ENCODE peak calls at places on chromosomes 4 and X, in eight cellular contexts. Y is lung; D is nephron progenitor cell; W is T-cell; B is tibial artery; H is CD8-positive, alpha-beta T cell; J is RPMI8226; P is Right ventricle myocardium inferior. M is an unnamed sample.
A peak's percentile ranks its signal among the peaks of the same experiment; 100 is the strongest.

GRCh38 chrX:39772057-39772832 is 325.5 kb downstream of the BCOR start:
- DNase-seq in Y (no peak), D (peak; percentile 31), W (no peak), B (no peak), H (peak; percentile 57), J (no peak), P (no peak), M (no peak)

GRCh38 chr4:126215759-126216158 is 901.0 kb downstream of the FAT4 start:
- DNase-seq in Y (no peak), D (no peak), W (no peak), B (no peak), H (no peak), J (no peak), P (no peak), M (no peak)

GRCh38 chrX:130702867-130703707 is 199.9 kb downstream of the ENOX2 start:
- DNase-seq in Y (no peak), D (no peak), W (no peak), B (no peak), H (no peak), J (no peak), P (no peak), M (no peak)

GRCh38 chrX:40806511-40807220 is 71.3 kb upstream of the MED14 start:
- DNase-seq in Y (no peak), D (no peak), W (no peak), B (no peak), H (no peak), J (no peak), P (no peak), M (no peak)

GRCh38 chrX:20680998-20681397 is 414.3 kb upstream of the RPS6KA3 start:
- DNase-seq in Y (no peak), D (no peak), W (no peak), B (no peak), H (no peak), J (no peak), P (no peak), M (no peak)

GRCh38 chrX:27765718-27766117 is 42.1 kb upstream of the MAGEB10 start:
- DNase-seq in Y (no peak), D (no peak), W (no peak), B (no peak), H (no peak), J (no peak), P (no peak), M (no peak)

GRCh38 chr4:127124919-127125318 is 507.8 kb upstream of the INTU start:
- DNase-seq in Y (no peak), D (no peak), W (no peak), B (no peak), H (no peak), J (no peak), P (no peak), M (no peak)

GRCh38 chr4:99677161-99677560 is 19.5 kb upstream of the C4orf54 start:
- DNase-seq in Y (no peak), D (no peak), W (no peak), B (no peak), H (no peak), J (no peak), P (no peak), M (no peak)

GRCh38 chrX:120315776-120316175 is 4.5 kb upstream of the TMEM255A start:
- DNase-seq in Y (no peak), D (no peak), W (no peak), B (no peak), H (no peak), J (no peak), P (no peak), M (no peak)

GRCh38 chrX:123920065-123920785 is 41.3 kb upstream of the STAG2 start:
- DNase-seq in Y (no peak), D (no peak), W (no peak), B (no peak), H (no peak), J (no peak), P (no peak), M (peak; percentile 52)

GRCh38 chr4:8235224-8235623 is 34.3 kb upstream of the HTRA3 start:
- DNase-seq in Y (no peak), D (no peak), W (no peak), B (no peak), H (no peak), J (peak; percentile 89), P (no peak), M (no peak)

GRCh38 chr4:56099378-56099786 is 150.6 kb downstream of the CEP135 start:
- DNase-seq in Y (no peak), D (no peak), W (no peak), B (no peak), H (no peak), J (peak; percentile 13), P (no peak), M (no peak)

GRCh38 chrX:10759400-10759799 is 139.0 kb upstream of the MID1 start:
- DNase-seq in Y (no peak), D (no peak), W (no peak), B (no peak), H (no peak), J (no peak), P (no peak), M (no peak)

GRCh38 chr4:30717208-30718020 is 2.8 kb upstream of the PCDH7 start:
- DNase-seq in Y (peak; percentile 45), D (peak; percentile 65), W (no peak), B (peak; percentile 73), H (no peak), J (peak; percentile 48), P (peak; percentile 53), M (no peak)

GRCh38 chr4:117786566-117786965 is 247.7 kb upstream of the NDST3 start:
- DNase-seq in Y (no peak), D (no peak), W (no peak), B (no peak), H (no peak), J (no peak), P (no peak), M (no peak)

M was measured in AG04450.